ENCODE peak calls at places on chromosomes 16 and 17, in four cellular contexts. One of them, this sample, is unnamed.

GRCh38 chr17:71917715-71918114 is 203.1 kb upstream of the SOX9 start:
- DNase-seq in H1: no peak
- DNase-seq in T-helper 1 cell: no peak
- DNase-seq in stimulated activated naive CD4-positive, alpha-beta T cell: no peak
- DNase-seq in this sample: no peak

GRCh38 chr17:8362651-8363332 is 13.7 kb downstream of the KRABD2 start:
- DNase-seq in stimulated activated naive CD4-positive, alpha-beta T cell: no peak
- DNase-seq in T-helper 1 cell: no peak
- DNase-seq in H1: no peak
- DNase-seq in this sample: no peak

GRCh38 chr16:8998114-8998513 is 34.4 kb upstream of the USP7 start:
- DNase-seq in T-helper 1 cell: no peak
- DNase-seq in H1: no peak
- DNase-seq in stimulated activated naive CD4-positive, alpha-beta T cell: no peak
- DNase-seq in this sample: no peak

GRCh38 chr16:85417156-85417860 is 195.8 kb upstream of the GSE1 start:
- DNase-seq in H1: no peak
- DNase-seq in T-helper 1 cell: peak; percentile 2
- DNase-seq in stimulated activated naive CD4-positive, alpha-beta T cell: no peak
- DNase-seq in this sample: no peak

GRCh38 chr17:39443326-39443725 is 7.7 kb downstream of the MED1 start:
- DNase-seq in stimulated activated naive CD4-positive, alpha-beta T cell: no peak
- DNase-seq in T-helper 1 cell: no peak
- DNase-seq in H1: no peak
- DNase-seq in this sample: no peak

GRCh38 chr16:7953360-7953759 is 620.7 kb downstream of the RBFOX1 start:
- DNase-seq in H1: no peak
- DNase-seq in T-helper 1 cell: no peak
- DNase-seq in stimulated activated naive CD4-positive, alpha-beta T cell: no peak
- DNase-seq in this sample: no peak

GRCh38 chr17:53101706-53102105 is 721.0 kb upstream of the KIF2B start:
- DNase-seq in T-helper 1 cell: no peak
- DNase-seq in H1: no peak
- DNase-seq in stimulated activated naive CD4-positive, alpha-beta T cell: no peak
- DNase-seq in this sample: no peak

GRCh38 chr16:28304214-28304613 is 11.9 kb downstream of the SBK1 start:
- DNase-seq in T-helper 1 cell: no peak
- DNase-seq in stimulated activated naive CD4-positive, alpha-beta T cell: no peak
- DNase-seq in H1: no peak
- DNase-seq in this sample: no peak

GRCh38 chr17:77555110-77555509 is 403.4 kb upstream of the TNRC6C start:
- DNase-seq in T-helper 1 cell: no peak
- DNase-seq in H1: no peak
- DNase-seq in stimulated activated naive CD4-positive, alpha-beta T cell: no peak
- DNase-seq in this sample: no peak

GRCh38 chr16:57255686-57256415 is 10.8 kb downstream of the ARL2BP start:
- DNase-seq in T-helper 1 cell: no peak
- DNase-seq in H1: no peak
- DNase-seq in stimulated activated naive CD4-positive, alpha-beta T cell: no peak
- DNase-seq in this sample: no peak

GRCh38 chr16:11913425-11914079 is 2.2 kb downstream of the GSPT1 start:
- DNase-seq in H1: no peak
- DNase-seq in stimulated activated naive CD4-positive, alpha-beta T cell: peak; percentile 14
- DNase-seq in T-helper 1 cell: no peak
- DNase-seq in this sample: peak; percentile 55

GRCh38 chr17:75128694-75129505 is 2.6 kb downstream of the NT5C start:
- DNase-seq in H1: no peak
- DNase-seq in T-helper 1 cell: no peak
- DNase-seq in stimulated activated naive CD4-positive, alpha-beta T cell: no peak
- DNase-seq in this sample: no peak

GRCh38 chr17:60421273-60422161 is 772 bp upstream of the CHCT1 start:
- DNase-seq in T-helper 1 cell: peak; percentile 37
- DNase-seq in stimulated activated naive CD4-positive, alpha-beta T cell: peak; percentile 79
- DNase-seq in H1: peak; percentile 38
- DNase-seq in this sample: peak; percentile 66

GRCh38 chr16:1047801-1048200 is 24.7 kb upstream of the SSTR5 start:
- DNase-seq in T-helper 1 cell: no peak
- DNase-seq in H1: no peak
- DNase-seq in stimulated activated naive CD4-positive, alpha-beta T cell: no peak
- DNase-seq in this sample: no peak

GRCh38 chr16:57999971-58000705 is at the start of gene ZNF319:
- DNase-seq in T-helper 1 cell: no peak
- DNase-seq in H1: no peak
- DNase-seq in stimulated activated naive CD4-positive, alpha-beta T cell: no peak
- DNase-seq in this sample: no peak

GRCh38 chr17:4405699-4406098 is 28.0 kb upstream of the SPNS3 start:
- DNase-seq in stimulated activated naive CD4-positive, alpha-beta T cell: no peak
- DNase-seq in T-helper 1 cell: no peak
- DNase-seq in H1: no peak
- DNase-seq in this sample: no peak

GRCh38 chr17:42059815-42060214 is 9.4 kb upstream of the C17orf113 start:
- DNase-seq in T-helper 1 cell: no peak
- DNase-seq in H1: no peak
- DNase-seq in stimulated activated naive CD4-positive, alpha-beta T cell: no peak
- DNase-seq in this sample: no peak

GRCh38 chr16:229731-230281 is 557 bp upstream of the LUC7L start:
- DNase-seq in H1: no peak
- DNase-seq in T-helper 1 cell: no peak
- DNase-seq in stimulated activated naive CD4-positive, alpha-beta T cell: no peak
- DNase-seq in this sample: no peak

GRCh38 chr16:4370570-4371480 is 823 bp upstream of the VASN start:
- DNase-seq in T-helper 1 cell: no peak
- DNase-seq in H1: no peak
- DNase-seq in stimulated activated naive CD4-positive, alpha-beta T cell: no peak
- DNase-seq in this sample: no peak

GRCh38 chr17:43766413-43767052 is 7.9 kb upstream of the SOST start:
- DNase-seq in H1: no peak
- DNase-seq in T-helper 1 cell: no peak
- DNase-seq in stimulated activated naive CD4-positive, alpha-beta T cell: peak; percentile 32
- DNase-seq in this sample: peak; percentile 33

GRCh38 chr16:12187939-12188673 is 211.6 kb downstream of the SNX29 start:
- DNase-seq in H1: no peak
- DNase-seq in T-helper 1 cell: no peak
- DNase-seq in stimulated activated naive CD4-positive, alpha-beta T cell: no peak
- DNase-seq in this sample: no peak

GRCh38 chr17:61442878-61443474 is 9.2 kb upstream of the TBX4 start:
- DNase-seq in T-helper 1 cell: no peak
- DNase-seq in H1: no peak
- DNase-seq in stimulated activated naive CD4-positive, alpha-beta T cell: no peak
- DNase-seq in this sample: no peak

GRCh38 chr17:1413281-1413791 is 13.3 kb upstream of the YWHAE start:
- DNase-seq in T-helper 1 cell: no peak
- DNase-seq in H1: no peak
- DNase-seq in stimulated activated naive CD4-positive, alpha-beta T cell: no peak
- DNase-seq in this sample: no peak

GRCh38 chr17:69213059-69213813 is 15.4 kb downstream of the ABCA10 start:
- DNase-seq in T-helper 1 cell: no peak
- DNase-seq in stimulated activated naive CD4-positive, alpha-beta T cell: no peak
- DNase-seq in H1: peak; percentile 34
- DNase-seq in this sample: no peak

GRCh38 chr16:28486266-28486665 is 5.6 kb downstream of the CLN3 start:
- DNase-seq in stimulated activated naive CD4-positive, alpha-beta T cell: no peak
- DNase-seq in H1: no peak
- DNase-seq in T-helper 1 cell: no peak
- DNase-seq in this sample: no peak

GRCh38 chr17:6070895-6071511 is 824 bp downstream of the WSCD1 start:
- DNase-seq in T-helper 1 cell: no peak
- DNase-seq in stimulated activated naive CD4-positive, alpha-beta T cell: no peak
- DNase-seq in H1: no peak
- DNase-seq in this sample: peak; percentile 30

GRCh38 chr17:73465851-73466250 is 154.1 kb upstream of the CDC42EP4 start:
- DNase-seq in T-helper 1 cell: no peak
- DNase-seq in H1: no peak
- DNase-seq in stimulated activated naive CD4-positive, alpha-beta T cell: no peak
- DNase-seq in this sample: no peak

GRCh38 chr17:49510059-49510719 is 15.1 kb downstream of the NGFR start:
- DNase-seq in H1: no peak
- DNase-seq in stimulated activated naive CD4-positive, alpha-beta T cell: no peak
- DNase-seq in T-helper 1 cell: no peak
- DNase-seq in this sample: no peak

GRCh38 chr17:42275527-42276358 is 448 bp downstream of the STAT5B start:
- DNase-seq in H1: no peak
- DNase-seq in stimulated activated naive CD4-positive, alpha-beta T cell: peak; percentile 51
- DNase-seq in T-helper 1 cell: no peak
- DNase-seq in this sample: peak; percentile 55

GRCh38 chr17:72349508-72350472 is 229.0 kb downstream of the SOX9 start:
- DNase-seq in H1: no peak
- DNase-seq in stimulated activated naive CD4-positive, alpha-beta T cell: no peak
- DNase-seq in T-helper 1 cell: no peak
- DNase-seq in this sample: no peak